ENCODE peak calls at places on chromosomes 7 and 10, in eight cellular contexts. B, U, N, O, L, T, Z and R are unnamed samples.

GRCh38 chr10:79308016-79308415 is 39.3 kb upstream of the PPIF start:
- DNase-seq in B (no peak), U (no peak), N (no peak), O (peak; percentile 17), L (peak; percentile 21), T (no peak), Z (no peak), R (no peak)

GRCh38 chr7:604038-604883 is 84.6 kb upstream of the PDGFA start:
- DNase-seq in B (no peak), U (peak; percentile 95), N (peak; percentile 94), O (peak; percentile 89), L (peak; percentile 84), T (no peak), Z (no peak), R (no peak)

GRCh38 chr10:10830316-10831061 is 187.2 kb upstream of the CELF2 start:
- DNase-seq in B (peak; percentile 59), U (no peak), N (no peak), O (no peak), L (no peak), T (no peak), Z (no peak), R (no peak)

GRCh38 chr10:8594711-8595110 is 540.2 kb downstream of the GATA3 start:
- DNase-seq in B (no peak), U (no peak), N (no peak), O (no peak), L (no peak), T (no peak), Z (no peak), R (no peak)

GRCh38 chr7:81014266-81014665 is 95.4 kb upstream of the SEMA3C start:
- DNase-seq in B (no peak), U (no peak), N (no peak), O (no peak), L (no peak), T (no peak), Z (no peak), R (no peak)

GRCh38 chr10:88958721-88959120 is 6.1 kb upstream of the ACTA2 start:
- DNase-seq in B (no peak), U (no peak), N (no peak), O (no peak), L (no peak), T (no peak), Z (no peak), R (no peak)

GRCh38 chr10:93746844-93747284 is 10.9 kb upstream of the LGI1 start:
- DNase-seq in B (peak; percentile 81), U (peak; percentile 94), N (peak; percentile 54), O (no peak), L (no peak), T (peak; percentile 64), Z (no peak), R (peak; percentile 17)

GRCh38 chr10:18659784-18660561 is 742 bp downstream of the ARL5B start:
- DNase-seq in B (no peak), U (no peak), N (peak; percentile 86), O (no peak), L (no peak), T (peak; percentile 57), Z (no peak), R (no peak)

GRCh38 chr10:123109466-123109865 is 26.3 kb upstream of the HMX3 start:
- DNase-seq in B (no peak), U (no peak), N (no peak), O (no peak), L (no peak), T (no peak), Z (no peak), R (no peak)

GRCh38 chr7:340979-341694 is 51.2 kb downstream of the FOXL3 start:
- DNase-seq in B (no peak), U (no peak), N (no peak), O (no peak), L (no peak), T (no peak), Z (no peak), R (no peak)

GRCh38 chr7:102125127-102125561 is 161.5 kb upstream of the SH2B2 start:
- DNase-seq in B (peak; percentile 55), U (peak; percentile 87), N (peak; percentile 52), O (no peak), L (no peak), T (no peak), Z (peak; percentile 16), R (no peak)

GRCh38 chr7:80876894-80877414 is 41.9 kb downstream of the SEMA3C start:
- DNase-seq in B (no peak), U (no peak), N (peak; percentile 59), O (no peak), L (no peak), T (no peak), Z (peak; percentile 42), R (no peak)

GRCh38 chr10:61899997-61900828 is 1.3 kb upstream of the ARID5B start:
- DNase-seq in B (no peak), U (no peak), N (peak; percentile 93), O (peak; percentile 80), L (peak; percentile 72), T (peak; percentile 49), Z (peak; percentile 35), R (peak; percentile 32)

GRCh38 chr10:77296534-77297369 is 340.9 kb downstream of the KCNMA1 start:
- DNase-seq in B (no peak), U (no peak), N (no peak), O (no peak), L (no peak), T (no peak), Z (no peak), R (no peak)
- TF ChIP-seq CTCF in B (no peak), U (no peak), N (no peak), O (no peak), L (peak; percentile 23), T (no peak), Z (no peak), R (peak; percentile 13)

GRCh38 chr10:43173120-43173519 is 34.9 kb downstream of the CSGALNACT2 start:
- DNase-seq in B (no peak), U (no peak), N (no peak), O (no peak), L (no peak), T (no peak), Z (no peak), R (no peak)

GRCh38 chr10:43172645-43173044 is 34.4 kb downstream of the CSGALNACT2 start:
- DNase-seq in B (no peak), U (no peak), N (no peak), O (no peak), L (no peak), T (no peak), Z (no peak), R (no peak)

GRCh38 chr10:43166207-43166878 is 28.1 kb downstream of the CSGALNACT2 start:
- DNase-seq in B (no peak), U (no peak), N (no peak), O (no peak), L (no peak), T (no peak), Z (no peak), R (no peak)

GRCh38 chr10:43166879-43167490 is 28.7 kb downstream of the CSGALNACT2 start:
- DNase-seq in B (no peak), U (no peak), N (no peak), O (no peak), L (no peak), T (peak; percentile 21), Z (no peak), R (no peak)

GRCh38 chr10:43170491-43170890 is 32.2 kb downstream of the CSGALNACT2 start:
- DNase-seq in B (no peak), U (no peak), N (no peak), O (no peak), L (no peak), T (no peak), Z (no peak), R (no peak)
- TF ChIP-seq CTCF in B (no peak), U (no peak), N (no peak), O (no peak), L (peak; percentile 15), T (no peak), Z (peak; percentile 18), R (no peak)

DNA sequence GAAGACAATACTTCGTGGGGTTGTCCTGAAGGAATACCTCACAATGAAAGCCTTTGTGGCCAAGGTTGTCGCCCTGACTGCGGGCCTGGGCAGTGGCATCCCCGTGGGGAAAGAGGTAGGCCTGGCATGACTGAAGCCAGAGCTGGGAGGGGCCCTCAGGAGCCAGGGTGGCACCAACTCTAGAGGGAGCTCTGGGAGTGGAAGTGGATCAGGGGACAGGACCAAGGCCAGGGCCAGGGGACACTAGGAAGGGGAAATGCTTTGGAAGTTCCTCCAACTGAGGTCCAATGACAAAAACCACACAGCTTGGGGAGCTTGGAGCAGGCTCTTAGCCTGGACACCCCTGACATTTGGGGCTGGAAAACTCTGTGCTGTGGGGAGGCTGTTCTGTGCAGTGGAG is 5.8 kb downstream of the CLCN1 start:
- DNase-seq in B (no peak), U (no peak), N (peak; percentile 69), O (no peak), L (peak; percentile 63), T (peak; percentile 70), Z (no peak), R (no peak)
- TF ChIP-seq CTCF in B (no peak), U (no peak), N (peak; percentile 37), O (no peak), L (peak; percentile 25), T (peak; percentile 52), Z (no peak), R (no peak)

GRCh38 chr7:36313607-36314006 is 76.1 kb upstream of the ANLN start:
- DNase-seq in B (no peak), U (peak; percentile 38), N (no peak), O (no peak), L (no peak), T (no peak), Z (no peak), R (no peak)

GRCh38 chr7:36312915-36313334 is 76.7 kb upstream of the ANLN start:
- DNase-seq in B (no peak), U (peak; percentile 75), N (no peak), O (no peak), L (no peak), T (no peak), Z (no peak), R (no peak)

GRCh38 chr7:36310897-36311296 is 78.8 kb upstream of the ANLN start:
- DNase-seq in B (no peak), U (peak; percentile 78), N (no peak), O (no peak), L (no peak), T (no peak), Z (no peak), R (no peak)

GRCh38 chr7:36311539-36311938 is 78.1 kb upstream of the ANLN start:
- DNase-seq in B (no peak), U (peak; percentile 44), N (no peak), O (no peak), L (no peak), T (no peak), Z (no peak), R (no peak)

DNA sequence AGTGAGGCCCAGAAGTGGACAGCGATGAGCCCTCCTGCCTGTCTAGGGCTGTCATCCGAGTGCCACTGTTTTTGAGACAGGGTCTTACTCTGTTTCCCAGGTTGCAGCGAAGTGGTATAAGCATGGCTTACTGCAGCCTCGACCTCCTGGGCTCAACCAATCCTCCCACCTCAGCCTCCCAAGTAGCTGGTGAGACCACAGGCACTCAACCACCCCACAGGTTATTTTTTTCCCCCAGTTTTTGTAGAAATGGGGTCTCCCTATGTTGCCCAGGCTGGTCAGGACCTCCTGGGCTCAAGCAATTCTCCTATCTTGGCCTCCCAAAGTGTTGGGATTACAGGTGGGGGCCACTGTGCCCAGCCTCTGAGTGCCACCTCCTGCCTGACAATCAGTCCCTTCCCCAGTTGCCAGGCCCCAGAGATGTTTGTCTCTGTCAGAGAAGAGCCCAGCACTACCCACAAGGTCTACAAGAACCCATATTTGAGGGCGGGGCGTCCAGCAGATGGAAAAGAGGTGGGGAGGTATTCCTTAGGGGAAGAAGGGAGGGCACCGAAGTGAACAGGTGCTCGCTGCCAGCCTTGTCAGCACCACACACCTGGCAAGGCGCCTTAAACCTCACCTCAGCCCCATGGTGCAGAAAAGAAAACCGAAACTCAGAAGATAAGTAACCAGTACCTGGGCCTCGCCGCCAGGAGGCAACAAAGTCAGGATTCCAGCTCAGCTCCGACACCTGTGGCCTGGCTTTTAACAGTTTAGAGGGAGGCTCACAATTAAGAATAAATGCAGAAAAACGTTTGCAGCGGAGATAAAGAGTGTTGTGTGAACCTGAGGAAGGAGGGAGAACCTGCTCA is 77.4 kb upstream of the ANLN start:
- DNase-seq in B (no peak), U (peak; percentile 75), N (peak; percentile 80), O (no peak), L (no peak), T (peak; percentile 87), Z (peak; percentile 35), R (peak; percentile 36)
- TF ChIP-seq CTCF in B (peak; percentile 15), U (peak; percentile 35), N (peak; percentile 76), O (no peak), L (peak; percentile 29), T (peak; percentile 94), Z (peak; percentile 48), R (peak; percentile 54)